ENCODE peak calls at places on chromosomes 4 and X, in eight cellular contexts. U is GM04504; M is NCI-H748 treated with DMSO at 0.1 percent for 48 hours; O is activated T-cell treated with anti-CD3 and anti-CD28 coated beads, Interleukin-2, amount 50 U/mL, for 4 hours; Y is Caco-2; A is stromal cell of bone marrow; H is stimulated activated CD4-positive, alpha-beta T cell treated with anti-CD3 and anti-CD28 coated beads, Interleukin-15, amount 100 ng/mL, for 48 hours; S is CD14-positive monocyte. G is an unnamed sample.

GRCh38 chrX:77668391-77669237 is 117.4 kb downstream of the ATRX start:
- DNase-seq in U (peak; percentile 5), M (no peak), O (no peak), Y (no peak), A (peak; percentile 10), H (no peak), S (no peak), G (no peak)

GRCh38 chrX:100410901-100411801 is 1.1 kb upstream of the PCDH19 start:
- DNase-seq in U (no peak), M (no peak), O (no peak), Y (no peak), A (no peak), H (no peak), S (no peak), G (no peak)

GRCh38 chr4:76447326-76447954 is 12.4 kb downstream of the SHROOM3 start:
- DNase-seq in U (no peak), M (no peak), O (no peak), Y (no peak), A (peak; percentile 18), H (no peak), S (no peak), G (no peak)

GRCh38 chr4:15778742-15779231 is 659 bp downstream of the CD38 start:
- DNase-seq in U (no peak), M (no peak), O (no peak), Y (no peak), A (no peak), H (no peak), S (no peak), G (no peak)

GRCh38 chrX:14501312-14501711 is 28.0 kb upstream of the GLRA2 start:
- DNase-seq in U (no peak), M (no peak), O (no peak), Y (no peak), A (no peak), H (no peak), S (no peak), G (no peak)

GRCh38 chr4:55172694-55173287 is 47.4 kb upstream of the KDR start:
- DNase-seq in U (no peak), M (no peak), O (no peak), Y (no peak), A (no peak), H (no peak), S (no peak), G (no peak)

GRCh38 chrX:129980540-129981206 is 1.8 kb upstream of the BCORL1 start:
- DNase-seq in U (no peak), M (no peak), O (no peak), Y (no peak), A (no peak), H (no peak), S (no peak), G (no peak)

GRCh38 chr4:40736910-40737309 is 12.8 kb upstream of the NSUN7 start:
- DNase-seq in U (no peak), M (peak; percentile 50), O (no peak), Y (no peak), A (peak; percentile 16), H (no peak), S (no peak), G (no peak)

GRCh38 chr4:24988776-24989175 is 42.0 kb downstream of the LGI2 start:
- DNase-seq in U (peak; percentile 38), M (no peak), O (no peak), Y (peak; percentile 46), A (no peak), H (no peak), S (no peak), G (peak; percentile 93)

GRCh38 chrX:1334854-1335253 is 1.7 kb upstream of the IL3RA start:
- DNase-seq in U (no peak), M (no peak), O (no peak), Y (no peak), A (no peak), H (no peak), S (no peak), G (no peak)

GRCh38 chrX:46040001-46040400 is 505.2 kb downstream of the ZNF674 start:
- DNase-seq in U (no peak), M (no peak), O (no peak), Y (no peak), A (no peak), H (no peak), S (no peak), G (no peak)

GRCh38 chrX:47560179-47560830 is 700 bp upstream of the ARAF start:
- DNase-seq in U (no peak), M (no peak), O (no peak), Y (no peak), A (no peak), H (no peak), S (no peak), G (no peak)

GRCh38 chr4:21385706-21386105 is 562.9 kb downstream of the KCNIP4 start:
- DNase-seq in U (no peak), M (no peak), O (no peak), Y (no peak), A (no peak), H (no peak), S (no peak), G (no peak)

GRCh38 chr4:41722171-41722570 is 26.4 kb downstream of the PHOX2B start:
- DNase-seq in U (no peak), M (no peak), O (no peak), Y (no peak), A (no peak), H (no peak), S (no peak), G (no peak)